ENCODE peak calls at places on chromosomes 5 and 9, in four cellular contexts. E is WTC11, M is K562, U is GM12878. Y is an unnamed sample.

GRCh38 chr9:89449261-89449671 is 48.6 kb downstream of the SEMA4D start:
- DNase-seq in E (no peak), M (no peak), U (no peak), Y (no peak)

GRCh38 chr9:35481347-35481975 is 8.4 kb upstream of the RUSC2 start:
- DNase-seq in E (peak; percentile 59), M (peak; percentile 23), U (no peak), Y (peak; percentile 54)

GRCh38 chr9:21434202-21435014 is 5.8 kb upstream of the IFNA1 start:
- DNase-seq in E (peak; percentile 32), M (no peak), U (no peak), Y (peak; percentile 52)

GRCh38 chr5:34625246-34625645 is 30.9 kb upstream of the RAI14 start:
- DNase-seq in E (no peak), M (no peak), U (no peak), Y (no peak)

GRCh38 chr5:180494510-180495181 is 467 bp downstream of the CNOT6 start:
- DNase-seq in E (peak; percentile 42), M (peak; percentile 76), U (no peak), Y (peak; percentile 12)

GRCh38 chr5:14063117-14063516 is 80.0 kb upstream of the TRIO start:
- DNase-seq in E (no peak), M (no peak), U (no peak), Y (no peak)

GRCh38 chr5:107431998-107432397 is 238.7 kb downstream of the EFNA5 start:
- DNase-seq in E (no peak), M (no peak), U (no peak), Y (no peak)

GRCh38 chr5:39876146-39876545 is 451.4 kb upstream of the DAB2 start:
- DNase-seq in E (no peak), M (no peak), U (no peak), Y (no peak)

GRCh38 chr5:52620315-52620714 is 167.4 kb upstream of the ITGA1 start:
- DNase-seq in E (no peak), M (no peak), U (no peak), Y (no peak)

GRCh38 chr9:96655198-96655851 is at the start of gene PRXL2C:
- DNase-seq in E (peak; percentile 66), M (peak; percentile 87), U (no peak), Y (peak; percentile 29)

GRCh38 chr5:123937230-123937629 is 425.3 kb downstream of the CSNK1G3 start:
- DNase-seq in E (peak; percentile 39), M (peak; percentile 26), U (peak; percentile 3), Y (peak; percentile 65)

DNA sequence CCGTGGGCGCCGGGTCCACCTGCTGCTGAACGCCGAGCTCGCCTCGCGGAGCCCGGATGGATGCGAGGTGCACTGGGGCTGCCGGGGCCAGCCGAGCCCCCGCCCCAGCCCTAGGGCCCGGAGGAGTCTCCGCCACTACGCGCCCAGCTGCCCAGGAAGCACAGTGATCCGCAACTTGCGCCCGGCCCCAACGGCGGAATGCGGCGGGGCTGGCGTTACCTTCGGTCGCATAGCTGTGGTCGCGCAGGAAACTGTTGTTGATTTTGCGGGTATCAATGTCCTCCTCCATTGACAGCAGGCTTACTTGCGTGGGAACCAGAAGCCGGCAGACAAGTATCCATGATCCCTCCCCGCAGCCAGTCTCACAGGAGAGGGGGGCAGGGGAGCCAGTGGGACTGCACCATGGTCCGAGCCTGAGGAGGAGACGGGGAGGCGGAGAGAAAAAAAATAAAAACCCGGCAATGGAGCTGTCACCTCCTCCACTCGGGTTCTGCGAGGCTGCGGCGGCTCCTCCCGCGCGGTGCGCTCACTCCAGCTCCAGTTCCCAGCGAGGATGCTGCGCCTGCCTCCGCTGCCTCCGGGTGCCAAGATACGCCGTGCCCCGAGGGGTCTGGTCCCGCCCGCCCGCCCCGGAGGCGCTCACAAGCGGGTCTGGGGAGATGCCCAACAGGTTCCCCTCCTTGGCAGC is 630 bp downstream of the PPP2R2B start:
- DNase-seq in E (peak; percentile 65), M (no peak), U (no peak), Y (no peak)
- TF ChIP-seq CREM in E (no peak), M (no peak), U (no peak), Y (no peak)

GRCh38 chr5:92599217-92599810 is 981.7 kb downstream of the NR2F1-AS1 start:
- DNase-seq in E (no peak), M (no peak), U (no peak), Y (no peak)
- TF ChIP-seq CREM in E (no peak), M (no peak), U (no peak), Y (no peak)

DNA sequence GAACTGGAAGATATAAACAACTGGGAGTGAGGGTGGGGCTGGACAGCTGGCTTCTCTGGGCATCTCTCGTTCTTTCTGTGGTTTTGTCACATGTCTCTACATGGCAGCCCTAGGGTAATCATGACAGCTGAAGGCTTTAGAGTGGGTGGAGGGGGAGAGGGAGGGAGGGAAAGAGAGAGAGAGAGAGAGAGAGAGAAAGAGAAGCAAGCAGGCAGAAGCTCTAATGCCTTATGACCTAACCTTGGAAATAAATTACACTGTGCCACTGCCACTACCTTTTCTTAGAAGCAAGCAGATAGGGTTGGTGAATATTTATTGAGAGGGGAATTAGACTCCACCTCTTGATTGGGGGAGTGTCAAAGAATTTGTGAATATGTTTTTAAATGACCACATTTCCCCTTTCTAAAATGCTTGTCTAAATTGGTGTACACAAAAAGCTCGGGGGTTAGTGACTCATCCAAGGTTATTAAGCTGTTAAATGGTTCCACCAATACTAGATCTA is 2.6 kb upstream of the DAPK1 start:
- DNase-seq in E (no peak), M (peak; percentile 19), U (no peak), Y (no peak)
- TF ChIP-seq CREM in E (no peak), M (peak; percentile 16), U (no peak), Y (no peak)

DNA sequence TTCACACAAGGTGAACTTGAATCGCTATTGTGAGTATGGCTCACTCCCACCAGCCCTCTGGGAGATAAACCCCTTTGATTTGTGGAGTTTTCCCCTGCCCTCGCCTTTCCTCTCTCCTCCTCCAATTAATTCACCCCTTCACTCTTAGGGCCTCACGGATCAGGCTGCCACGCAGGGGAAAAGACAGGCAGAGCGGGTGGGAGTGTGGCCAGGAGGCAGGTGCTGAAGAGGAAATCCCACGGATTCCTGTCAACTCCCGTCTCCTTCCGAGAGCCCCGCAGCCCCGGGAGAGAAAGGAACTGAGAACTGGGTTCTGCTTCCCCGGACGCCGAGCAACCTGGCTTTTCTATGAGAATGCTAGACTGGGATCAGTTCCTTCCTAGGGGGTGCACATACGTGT is 314.6 kb upstream of the TLE4 start:
- DNase-seq in E (peak; percentile 21), M (no peak), U (no peak), Y (no peak)
- TF ChIP-seq CREM in E (no peak), M (no peak), U (no peak), Y (no peak)

GRCh38 chr5:134651531-134651930 is 2.9 kb downstream of the SEC24A start:
- DNase-seq in E (no peak), M (no peak), U (no peak), Y (no peak)
- TF ChIP-seq CREM in E (no peak), M (no peak), U (no peak), Y (no peak)

DNA sequence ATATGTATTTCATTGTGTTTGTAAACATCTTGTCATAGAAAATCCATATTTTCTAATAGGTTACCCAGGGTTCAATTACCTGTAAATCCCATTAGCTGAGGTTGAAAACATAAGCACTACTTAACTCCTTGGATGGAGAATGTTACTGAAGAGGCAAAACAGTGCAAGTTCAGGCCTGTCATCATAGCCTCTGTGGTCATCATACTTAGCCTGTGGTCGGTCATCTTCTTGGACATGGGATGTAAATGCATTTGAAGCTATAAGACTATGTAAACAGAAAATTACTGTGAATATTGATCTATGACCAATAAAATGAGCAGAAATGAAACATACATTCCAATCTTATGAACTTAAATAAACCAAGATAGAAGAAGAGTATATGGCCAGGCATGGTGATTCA is 164.7 kb downstream of the CHSY3 start:
- DNase-seq in E (no peak), M (no peak), U (no peak), Y (no peak)
- TF ChIP-seq CREM in E (no peak), M (no peak), U (no peak), Y (no peak)